ENCODE peak calls at places on chromosomes 11 and 22, in six cellular contexts. W, U, H, D, N and I are unnamed samples.
A peak's percentile ranks its signal among the peaks of the same experiment; 100 is the strongest.

GRCh38 chr11:7579226-7579825 is 65.5 kb downstream of the PPFIBP2 start:
- DNase-seq in W (no peak), U (no peak), H (no peak), D (no peak), N (no peak), I (no peak)

GRCh38 chr22:24325105-24325757 is 54.6 kb downstream of the SPECC1L start:
- DNase-seq in W (no peak), U (peak; percentile 27), H (no peak), D (peak; percentile 51), N (no peak), I (peak; percentile 11)

GRCh38 chr22:27668828-27669797 is 132.4 kb downstream of the MN1 start:
- DNase-seq in W (peak; percentile 84), U (peak; percentile 42), H (peak; percentile 87), D (peak; percentile 61), N (no peak), I (peak; percentile 96)

GRCh38 chr11:128728767-128729587 is 35.1 kb downstream of the FLI1 start:
- DNase-seq in W (no peak), U (no peak), H (no peak), D (no peak), N (no peak), I (no peak)

GRCh38 chr11:9617960-9618359 is 44.5 kb downstream of the WEE1 start:
- DNase-seq in W (no peak), U (no peak), H (no peak), D (no peak), N (no peak), I (no peak)

GRCh38 chr11:15968461-15969130 is 387.8 kb downstream of the SOX6 start:
- DNase-seq in W (no peak), U (no peak), H (no peak), D (no peak), N (no peak), I (no peak)

GRCh38 chr11:68120212-68121066 is 749 bp downstream of the CHKA start:
- DNase-seq in W (peak; percentile 71), U (peak; percentile 75), H (peak; percentile 52), D (peak; percentile 80), N (peak; percentile 44), I (peak; percentile 57)

GRCh38 chr22:43500792-43501785 is 89.3 kb downstream of the MPPED1 start:
- DNase-seq in W (no peak), U (no peak), H (no peak), D (no peak), N (no peak), I (no peak)

GRCh38 chr11:79953629-79954028 is 512.8 kb upstream of the TENM4 start:
- DNase-seq in W (no peak), U (no peak), H (no peak), D (no peak), N (no peak), I (no peak)

GRCh38 chr22:42180349-42180842 is 49.8 kb upstream of the CYP2D6 start:
- DNase-seq in W (peak; percentile 70), U (no peak), H (no peak), D (no peak), N (peak; percentile 78), I (no peak)

GRCh38 chr11:17978553-17979287 is 34.1 kb downstream of the SERGEF start:
- DNase-seq in W (peak; percentile 66), U (peak; percentile 62), H (peak; percentile 42), D (peak; percentile 68), N (peak; percentile 19), I (peak; percentile 66)

GRCh38 chr11:125873881-125874555 is 13.4 kb upstream of the HYLS1 start:
- DNase-seq in W (no peak), U (no peak), H (no peak), D (no peak), N (no peak), I (no peak)

GRCh38 chr11:125869526-125869925 is 17.9 kb upstream of the HYLS1 start:
- DNase-seq in W (no peak), U (no peak), H (no peak), D (no peak), N (no peak), I (no peak)

GRCh38 chr11:125872138-125872491 is 15.4 kb upstream of the HYLS1 start:
- DNase-seq in W (no peak), U (no peak), H (no peak), D (no peak), N (no peak), I (no peak)

GRCh38 chr11:125871391-125872137 is 15.9 kb upstream of the HYLS1 start:
- DNase-seq in W (peak; percentile 69), U (peak; percentile 72), H (no peak), D (peak; percentile 48), N (no peak), I (peak; percentile 72)

DNA sequence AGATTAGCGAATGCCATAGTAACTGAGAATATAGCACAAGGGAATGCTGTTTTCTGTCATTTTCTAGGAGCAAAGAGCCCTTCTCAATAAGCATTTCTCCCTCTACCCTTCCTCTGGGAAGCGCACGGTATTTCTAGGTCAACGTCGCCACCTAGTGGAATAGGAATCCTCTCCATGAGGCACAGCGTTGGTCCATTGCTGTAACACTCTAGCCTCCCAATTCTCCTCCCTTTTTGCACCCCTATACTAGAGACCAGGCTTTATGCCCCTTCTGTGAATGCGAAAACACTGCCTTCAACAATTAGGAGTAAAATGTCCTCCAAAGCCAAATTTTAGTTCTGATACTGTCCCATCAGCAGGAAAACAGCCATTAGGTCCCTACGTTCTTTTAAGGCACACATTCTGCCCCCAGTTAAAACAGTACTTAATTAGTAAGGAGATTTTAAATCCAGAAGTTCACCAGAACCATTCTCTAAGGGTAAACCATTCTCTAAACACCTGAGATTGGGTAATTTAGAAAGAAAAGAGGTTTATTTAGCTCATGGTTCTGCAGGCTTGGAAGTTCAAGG is 12.8 kb upstream of the HYLS1 start:
- DNase-seq in W (peak; percentile 78), U (peak; percentile 74), H (peak; percentile 25), D (peak; percentile 79), N (peak; percentile 45), I (peak; percentile 67)
- H3K4me3 ChIP-seq in W (no peak overlapping the region), U (no peak overlapping the region), H (peak overlapping the region; percentile 44), D (no peak overlapping the region), N (no peak overlapping the region), I (no peak overlapping the region)

GRCh38 chr11:112837162-112837826 is 123.9 kb upstream of the NCAM1 start:
- DNase-seq in W (peak; percentile 43), U (peak; percentile 39), H (no peak), D (peak; percentile 42), N (no peak), I (peak; percentile 48)
- TF ChIP-seq CTCF in W (no peak), U (peak; percentile 61), H (peak; percentile 55), D (no peak), N (no peak), I (peak; percentile 50)

DNA sequence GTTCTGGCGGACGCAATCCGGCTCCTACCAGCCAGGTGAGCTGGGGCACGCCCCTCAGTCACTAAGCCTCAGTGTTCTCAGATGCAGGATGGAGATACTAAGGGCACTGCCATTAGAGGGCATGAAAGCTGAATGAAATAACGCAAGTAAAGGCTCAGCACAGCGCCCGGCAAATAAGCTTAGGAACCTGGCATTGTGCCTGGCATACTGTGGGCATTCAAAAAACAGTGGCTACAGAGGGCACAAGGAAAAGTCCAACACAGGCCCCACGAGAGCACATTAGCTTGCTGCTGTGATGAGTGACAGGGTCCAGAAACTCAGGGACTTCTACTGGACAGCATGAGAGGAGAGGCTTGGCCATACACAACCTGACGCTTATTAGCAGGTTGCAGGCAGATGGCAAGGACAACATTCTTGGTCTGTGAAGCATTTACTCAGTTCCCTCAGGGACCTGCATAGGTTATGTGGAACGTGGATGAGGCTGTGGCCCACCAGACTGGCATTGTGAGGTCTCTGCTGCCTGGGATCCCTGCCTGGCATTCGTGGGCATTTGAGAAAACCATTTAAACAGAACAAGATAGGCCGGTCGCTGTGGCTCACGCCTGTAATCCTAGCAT is 12.2 kb downstream of the TXN2 start:
- DNase-seq in W (no peak), U (no peak), H (no peak), D (no peak), N (no peak), I (no peak)
- H3K36me3 ChIP-seq in W (no peaks in the 10 kb centered on the region), U (peaks cover 26% of the 10 kb centered on the region), H (peaks cover 36% of the 10 kb centered on the region), D (no peaks in the 10 kb centered on the region), N (no peaks in the 10 kb centered on the region), I (peaks cover 8% of the 10 kb centered on the region)

GRCh38 chr11:73296501-73297230 is 11.4 kb upstream of the ARHGEF17 start:
- DNase-seq in W (no peak), U (no peak), H (no peak), D (no peak), N (no peak), I (no peak)

GRCh38 chr11:73297702-73298101 is 10.4 kb upstream of the ARHGEF17 start:
- DNase-seq in W (no peak), U (no peak), H (no peak), D (no peak), N (no peak), I (no peak)

GRCh38 chr11:73295996-73296318 is 12.1 kb upstream of the ARHGEF17 start:
- DNase-seq in W (no peak), U (no peak), H (no peak), D (no peak), N (no peak), I (no peak)

GRCh38 chr11:73298233-73298632 is 9.8 kb upstream of the ARHGEF17 start:
- DNase-seq in W (no peak), U (no peak), H (no peak), D (no peak), N (no peak), I (peak; percentile 84)

GRCh38 chr11:73297231-73297590 is 10.9 kb upstream of the ARHGEF17 start:
- DNase-seq in W (no peak), U (no peak), H (no peak), D (no peak), N (no peak), I (no peak)
- H3K4me3 ChIP-seq in W (no peak overlapping the region), U (no peak overlapping the region), H (no peak overlapping the region), D (no peak overlapping the region), N (no peak overlapping the region), I (no peak overlapping the region)

GRCh38 chr11:910589-911030 is at the start of gene CHID1:
- DNase-seq in W (peak; percentile 88), U (peak; percentile 83), H (peak; percentile 88), D (peak; percentile 92), N (peak; percentile 91), I (peak; percentile 90)

GRCh38 chr11:910044-910588 is 494 bp downstream of the CHID1 start:
- DNase-seq in W (peak; percentile 32), U (no peak), H (no peak), D (peak; percentile 39), N (no peak), I (no peak)

GRCh38 chr11:912266-912665 is 1.7 kb upstream of the CHID1 start:
- DNase-seq in W (no peak), U (no peak), H (no peak), D (no peak), N (no peak), I (no peak)

GRCh38 chr11:911890-912219 is 1.2 kb upstream of the CHID1 start:
- DNase-seq in W (no peak), U (no peak), H (no peak), D (no peak), N (no peak), I (peak; percentile 38)

DNA sequence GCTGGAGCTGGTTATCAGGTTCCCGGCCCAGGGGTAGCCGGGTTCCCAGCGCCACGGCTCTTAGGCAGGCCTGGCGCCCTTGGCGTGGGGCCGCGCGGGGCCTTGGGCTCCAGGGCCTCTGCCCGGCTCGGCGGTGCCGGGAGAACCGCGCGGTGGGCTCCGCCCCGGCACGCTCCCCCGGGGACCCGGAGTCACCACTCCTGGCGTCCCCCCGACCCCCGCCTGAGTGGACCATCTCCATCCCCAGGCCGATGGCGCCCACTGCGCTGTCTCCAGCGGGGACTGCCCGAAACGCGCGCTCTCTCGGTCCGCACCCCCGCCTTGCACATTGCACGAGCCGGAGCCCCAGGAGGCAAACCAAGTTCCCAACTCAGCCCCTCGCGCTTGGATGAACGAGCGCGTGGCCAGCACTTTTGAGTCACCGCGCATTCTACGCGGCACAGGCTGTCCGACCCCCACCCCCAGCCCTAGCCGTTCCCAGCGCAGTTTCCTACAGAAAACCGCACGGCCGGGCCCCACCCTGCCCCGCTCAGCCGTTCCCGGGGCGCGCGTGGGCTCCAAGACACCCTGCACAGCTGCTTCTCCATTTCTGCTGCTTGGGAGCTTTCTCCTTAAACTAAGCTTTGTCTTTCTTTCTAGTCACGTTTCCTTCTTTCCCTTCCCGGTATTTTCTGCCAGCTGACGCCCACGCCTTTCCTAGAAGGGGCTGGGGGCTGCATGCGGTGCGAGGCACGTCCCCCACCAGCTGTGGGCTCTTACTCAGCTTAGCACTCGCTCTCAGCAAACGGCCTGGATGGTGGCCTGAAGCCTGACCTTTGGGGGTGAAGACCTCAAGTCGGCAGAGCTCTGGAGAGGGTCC is 650 bp upstream of the CHID1 start:
- DNase-seq in W (peak; percentile 53), U (peak; percentile 25), H (peak; percentile 50), D (peak; percentile 58), N (peak; percentile 58), I (peak; percentile 44)
- TF ChIP-seq CTCF in W (no peak), U (no peak), H (no peak), D (no peak), N (no peak), I (no peak)